ENCODE peak calls at places on chromosomes 12 and 14, in four cellular contexts. H, F, W and Z are unnamed samples.

GRCh38 chr14:100096656-100097055 is 31.4 kb downstream of the EVL start:
- DNase-seq in W (no peak), F (no peak), H (no peak), Z (no peak)

GRCh38 chr14:58712357-58712756 is 74.6 kb downstream of the DACT1 start:
- DNase-seq in W (no peak), F (no peak), H (peak; percentile 12), Z (peak; percentile 16)

GRCh38 chr12:28025821-28026505 is 53.4 kb upstream of the PTHLH start:
- DNase-seq in F (no peak), H (no peak), W (no peak), Z (no peak)

GRCh38 chr12:53948650-53949593 is 5.8 kb upstream of the HOXC12 start:
- DNase-seq in W (no peak), H (peak; percentile 72), F (peak; percentile 12), Z (no peak)

GRCh38 chr12:111532741-111533140 is 66.4 kb downstream of the ATXN2 start:
- DNase-seq in F (no peak), W (no peak), H (no peak), Z (no peak)

GRCh38 chr12:85179680-85180300 is 100.2 kb upstream of the ALX1 start:
- DNase-seq in W (no peak), F (no peak), H (no peak), Z (no peak)

GRCh38 chr14:68245146-68246073 is 425.8 kb downstream of the RAD51B start:
- DNase-seq in H (peak; percentile 20), F (no peak), W (no peak), Z (no peak)

GRCh38 chr12:75657866-75658265 is 146.5 kb upstream of the KRR1 start:
- DNase-seq in W (no peak), F (no peak), H (no peak), Z (no peak)

GRCh38 chr12:50603817-50604639 is 99.2 kb downstream of the DIP2B start:
- DNase-seq in F (no peak), W (no peak), H (no peak), Z (no peak)

GRCh38 chr12:92076106-92076505 is 69.5 kb downstream of the BTG1 start:
- DNase-seq in H (no peak), W (no peak), F (no peak), Z (no peak)

GRCh38 chr12:124453419-124454351 is 113.7 kb downstream of the NCOR2 start:
- DNase-seq in H (no peak), W (peak; percentile 72), F (no peak), Z (no peak)

GRCh38 chr12:116609715-116610114 is 50.5 kb downstream of the MAP1LC3B2 start:
- DNase-seq in H (peak; percentile 37), W (no peak), F (no peak), Z (no peak)

GRCh38 chr12:70660620-70661219 is 23.5 kb upstream of the PTPRB start:
- DNase-seq in W (no peak), H (peak; percentile 31), F (no peak), Z (no peak)

GRCh38 chr12:65306603-65307501 is 28.4 kb downstream of the MSRB3 start:
- DNase-seq in W (no peak), H (no peak), F (peak; percentile 37), Z (peak; percentile 30)

GRCh38 chr14:37903561-37904191 is 304.0 kb upstream of the SSTR1 start:
- DNase-seq in H (peak; percentile 25), F (peak; percentile 75), W (no peak), Z (peak; percentile 40)
- TF ChIP-seq FOXM1 in H (no peak), F (no peak), W (no peak), Z (no peak)

DNA sequence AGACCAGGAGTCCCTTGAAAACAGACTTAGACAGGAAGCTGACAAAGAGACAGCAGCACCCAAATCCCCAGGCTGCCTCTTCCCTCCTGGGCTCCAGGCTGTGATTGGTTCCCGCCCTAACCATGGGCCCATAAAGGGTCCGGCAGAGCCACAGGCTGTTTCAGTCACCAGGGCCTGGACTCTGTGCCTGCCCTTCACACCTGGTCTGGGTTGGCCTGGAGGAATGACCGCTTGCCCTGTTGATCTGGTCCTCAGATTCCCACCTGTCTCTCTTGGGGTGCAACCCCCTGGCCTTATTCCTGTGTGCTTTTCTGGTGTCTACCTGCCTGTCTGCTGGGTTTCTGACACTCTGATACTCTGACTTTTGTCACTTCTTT is 2.9 kb upstream of the KRT83 start:
- DNase-seq in F (no peak), W (no peak), H (no peak), Z (no peak)
- TF ChIP-seq TARDBP in F (no peak), W (no peak), H (no peak), Z (no peak)

GRCh38 chr14:92323916-92324818 is 1.2 kb downstream of the SLC24A4 start:
- DNase-seq in W (no peak), F (no peak), H (no peak), Z (no peak)

GRCh38 chr14:92325835-92326234 is 2.9 kb downstream of the SLC24A4 start:
- DNase-seq in H (no peak), F (no peak), W (no peak), Z (no peak)

GRCh38 chr14:92322516-92322915 is 449 bp upstream of the SLC24A4 start:
- DNase-seq in W (no peak), H (no peak), F (no peak), Z (no peak)

GRCh38 chr14:92321701-92322100 is 1.3 kb upstream of the SLC24A4 start:
- DNase-seq in H (no peak), W (no peak), F (no peak), Z (no peak)

DNA sequence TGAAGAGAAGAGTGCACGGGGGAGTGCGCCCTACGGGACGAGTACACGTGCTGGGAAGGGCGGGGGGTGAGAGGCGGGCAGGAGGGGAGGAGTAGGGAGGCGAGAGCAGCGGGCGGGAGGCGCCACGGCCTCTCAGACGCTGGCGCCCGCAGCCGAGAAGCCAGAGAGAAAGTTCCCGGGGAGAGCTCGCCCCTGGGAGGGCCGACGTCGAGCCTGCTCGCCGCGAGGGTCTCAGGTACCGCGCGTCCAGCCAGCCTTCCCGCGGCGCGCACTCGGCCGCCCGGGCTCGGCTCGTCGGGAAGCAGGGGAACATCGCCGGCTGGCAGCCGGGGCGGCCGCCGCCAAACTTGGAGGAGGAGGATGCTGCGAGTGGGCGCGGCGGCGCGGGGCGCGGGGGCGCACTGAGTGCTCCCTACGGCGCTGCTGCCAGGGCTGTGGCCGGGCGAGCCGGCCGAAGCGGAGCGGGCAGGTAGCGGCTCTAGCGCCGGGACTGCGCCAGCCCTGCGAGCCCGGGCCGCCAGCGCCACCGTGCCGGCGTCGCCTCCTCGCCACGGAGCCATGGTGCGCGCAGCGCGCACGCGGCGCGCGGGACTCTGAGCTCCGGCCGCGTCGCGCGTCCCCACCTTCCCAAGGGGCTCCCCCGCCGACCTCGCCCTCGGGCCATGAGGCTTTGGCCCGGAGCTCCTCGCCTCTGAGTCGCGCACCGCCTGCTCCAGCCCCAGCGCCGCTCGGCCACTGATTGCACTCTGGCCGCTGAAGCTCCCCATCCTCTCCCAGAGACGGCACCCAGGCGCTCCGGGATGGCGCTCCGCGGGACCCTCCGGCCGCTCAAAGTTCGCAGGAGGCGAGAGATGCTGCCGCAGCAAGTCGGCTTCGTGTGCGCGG is at the start of gene SLC24A4:
- DNase-seq in W (no peak), H (no peak), F (no peak), Z (peak; percentile 65)
- TF ChIP-seq FOXM1 in W (no peak), H (no peak), F (no peak), Z (peak; percentile 22)

GRCh38 chr12:32002848-32003493 is 43.8 kb downstream of the RESF1 start:
- DNase-seq in F (no peak), H (no peak), W (no peak), Z (no peak)

GRCh38 chr12:32003654-32004053 is 44.4 kb downstream of the RESF1 start:
- DNase-seq in H (no peak), F (no peak), W (no peak), Z (no peak)

GRCh38 chr12:32005496-32006125 is 46.4 kb downstream of the RESF1 start:
- DNase-seq in H (peak; percentile 98), F (no peak), W (no peak), Z (no peak)

GRCh38 chr12:32000373-32001005 is 41.3 kb downstream of the RESF1 start:
- DNase-seq in F (no peak), W (no peak), H (peak; percentile 70), Z (no peak)

DNA sequence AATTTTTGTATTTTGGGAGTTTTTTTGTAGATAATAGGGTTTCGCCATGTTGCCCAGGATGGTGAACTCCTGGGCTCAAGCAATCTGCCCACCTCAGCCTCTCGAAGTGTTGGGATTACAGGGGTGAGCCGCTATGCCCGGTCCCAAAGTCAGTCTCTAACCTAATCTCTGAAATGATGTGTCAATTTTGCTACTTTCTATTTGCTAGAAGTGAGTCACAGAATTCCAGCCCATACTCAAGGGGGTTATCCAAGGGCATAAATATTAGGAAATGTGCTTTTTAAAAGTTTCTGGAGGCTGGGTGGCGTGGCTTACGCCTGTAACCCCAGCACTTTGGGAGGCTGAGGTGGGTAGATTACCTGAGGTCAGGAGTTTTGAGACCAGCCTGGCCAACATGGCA is 40.5 kb downstream of the RESF1 start:
- DNase-seq in F (no peak), W (no peak), H (no peak), Z (no peak)
- TF ChIP-seq TARDBP in F (no peak), W (no peak), H (no peak), Z (no peak)